ENCODE peak calls at places on chromosomes 16 and 17, in five cellular contexts. O is OCI-LY7, W is MM.1S, E is AG10803, J is upper lobe of left lung. N is an unnamed sample.

GRCh38 chr17:32725697-32726096 is 151.2 kb downstream of the MYO1D start:
- DNase-seq in O (no peak), E (no peak), J (no peak), W (no peak), N (no peak)

GRCh38 chr17:6327007-6327406 is 107.9 kb downstream of the AIPL1 start:
- DNase-seq in O (peak), E (no peak), J (no peak), W (no peak), N (no peak)

GRCh38 chr17:28955408-28955807 is 4.1 kb upstream of the PHF12 start:
- DNase-seq in E (no peak), W (no peak), O (no peak), J (no peak), N (peak)

GRCh38 chr17:2238432-2239169 is 65.0 kb downstream of the SMG6 start:
- DNase-seq in J (no peak), W (peak), O (peak), E (no peak), N (peak)

GRCh38 chr17:65055708-65056638 is 567 bp downstream of the GNA13 start:
- DNase-seq in J (peak), E (peak), W (peak), O (peak), N (peak)

GRCh38 chr17:79562117-79562805 is 48.6 kb downstream of the RBFOX3 start:
- DNase-seq in O (no peak), W (no peak), J (no peak), E (no peak), N (no peak)

GRCh38 chr17:73998246-73999220 is 204.9 kb upstream of the RPL38 start:
- DNase-seq in E (no peak), O (peak), W (peak), J (no peak), N (peak)

GRCh38 chr17:49450735-49451134 is 36.1 kb upstream of the PHB1 start:
- DNase-seq in J (no peak), E (peak), O (peak), W (no peak), N (no peak)

GRCh38 chr16:12340151-12340733 is 363.7 kb downstream of the SNX29 start:
- DNase-seq in E (peak), W (peak), O (peak), J (no peak), N (peak)

GRCh38 chr16:4042581-4042980 is 73.7 kb downstream of the ADCY9 start:
- DNase-seq in W (no peak), E (no peak), O (no peak), J (no peak), N (no peak)

GRCh38 chr17:28204751-28205150 is 114.2 kb upstream of the TMEM97 start:
- DNase-seq in E (peak), J (no peak), O (no peak), W (no peak), N (no peak)

GRCh38 chr17:16003841-16004240 is 4.2 kb downstream of the TTC19 start:
- DNase-seq in E (no peak), J (no peak), O (no peak), W (no peak), N (no peak)

GRCh38 chr17:74125160-74125559 is 78.3 kb upstream of the RPL38 start:
- DNase-seq in W (no peak), E (no peak), J (no peak), O (no peak), N (no peak)

GRCh38 chr16:67428146-67428731 is 2.7 kb upstream of the HSD11B2 start:
- DNase-seq in W (peak), J (no peak), E (peak), O (peak), N (peak)

GRCh38 chr17:8409966-8410881 is 12.6 kb upstream of the RNF222 start:
- DNase-seq in W (peak), O (peak), J (no peak), E (peak), N (peak)

GRCh38 chr17:79509496-79509895 is 101.4 kb downstream of the RBFOX3 start:
- DNase-seq in J (no peak), O (no peak), E (no peak), W (no peak), N (no peak)

GRCh38 chr17:37430051-37430591 is 23.4 kb downstream of the TADA2A start:
- DNase-seq in E (peak), J (no peak), W (no peak), O (no peak), N (peak)

GRCh38 chr16:23158114-23158513 is 8.9 kb upstream of the USP31 start:
- DNase-seq in E (no peak), O (no peak), W (no peak), J (no peak), N (no peak)

GRCh38 chr16:23156946-23157460 is 7.8 kb upstream of the USP31 start:
- DNase-seq in O (peak), W (peak), J (no peak), E (no peak), N (no peak)

GRCh38 chr16:23152386-23153178 is 3.3 kb upstream of the USP31 start:
- DNase-seq in W (no peak), E (no peak), J (no peak), O (no peak), N (no peak)

GRCh38 chr16:23156110-23156509 is 6.9 kb upstream of the USP31 start:
- DNase-seq in E (no peak), W (no peak), J (no peak), O (no peak), N (no peak)

GRCh38 chr16:23155445-23156049 is 6.3 kb upstream of the USP31 start:
- DNase-seq in E (peak), J (no peak), O (peak), W (no peak), N (no peak)
- TF ChIP-seq CTCF in E (peak), J (no peak), O (peak), W (no peak), N (no peak)

DNA sequence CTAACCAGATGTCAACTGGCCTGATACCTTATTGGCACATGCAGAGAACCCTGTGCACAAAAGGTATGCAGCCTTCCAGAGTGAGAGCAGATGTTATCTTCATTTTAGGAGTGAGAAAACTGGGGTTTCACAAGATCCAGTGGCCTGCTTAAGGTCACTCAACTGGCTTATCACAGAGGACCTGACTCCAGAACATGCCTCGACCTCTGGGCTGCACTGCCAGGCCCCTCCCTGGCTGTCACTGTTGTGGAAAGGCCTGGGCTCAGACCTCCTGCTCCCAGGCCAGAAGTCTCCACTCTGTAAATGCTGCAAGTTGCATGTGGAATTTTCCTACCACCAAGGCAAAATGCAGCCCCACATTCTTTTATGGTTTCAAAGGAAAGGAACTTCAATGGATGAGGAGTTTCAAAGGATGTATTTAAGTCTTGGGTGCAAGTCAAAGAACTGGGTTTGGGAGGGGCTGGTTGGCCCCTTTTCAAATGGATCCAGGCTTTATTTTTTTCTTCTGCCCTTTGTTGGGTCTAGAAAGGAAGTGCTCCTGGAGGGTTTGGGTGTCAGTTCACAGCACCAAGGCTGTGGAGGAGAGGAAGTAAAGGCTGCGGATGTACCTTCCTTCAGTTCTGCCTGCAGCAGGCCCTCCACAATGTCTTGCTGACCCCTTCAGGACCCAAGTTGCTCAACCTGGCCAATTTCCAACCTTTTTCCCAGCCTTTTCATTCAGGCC is 30.4 kb upstream of the SMPD3 start:
- DNase-seq in E (no peak), O (no peak), J (no peak), W (no peak), N (no peak)
- TF ChIP-seq CTCF in E (no peak), O (no peak), J (no peak), W (no peak), N (no peak)

GRCh38 chr17:72952220-72952619 is 140.3 kb downstream of the SLC39A11 start:
- DNase-seq in J (peak), O (no peak), W (no peak), E (no peak), N (no peak)
- TF ChIP-seq CTCF in J (no peak), O (no peak), W (no peak), E (no peak), N (no peak)

GRCh38 chr17:30990458-30990857 is 19.6 kb downstream of the RNF135 start:
- DNase-seq in O (no peak), J (no peak), W (no peak), E (no peak), N (no peak)

GRCh38 chr17:30995347-30995746 is 24.5 kb downstream of the RNF135 start:
- DNase-seq in O (no peak), E (no peak), W (no peak), J (no peak), N (no peak)

GRCh38 chr17:30997270-30997669 is 26.4 kb downstream of the RNF135 start:
- DNase-seq in O (no peak), J (no peak), E (no peak), W (no peak), N (no peak)

GRCh38 chr17:30996481-30996880 is 25.6 kb downstream of the RNF135 start:
- DNase-seq in J (no peak), E (no peak), W (no peak), O (no peak), N (no peak)

GRCh38 chr17:30992551-30992950 is 21.7 kb downstream of the RNF135 start:
- DNase-seq in W (no peak), J (no peak), E (no peak), O (no peak), N (no peak)
- TF ChIP-seq CTCF in W (no peak), J (no peak), E (no peak), O (peak), N (no peak)

DNA sequence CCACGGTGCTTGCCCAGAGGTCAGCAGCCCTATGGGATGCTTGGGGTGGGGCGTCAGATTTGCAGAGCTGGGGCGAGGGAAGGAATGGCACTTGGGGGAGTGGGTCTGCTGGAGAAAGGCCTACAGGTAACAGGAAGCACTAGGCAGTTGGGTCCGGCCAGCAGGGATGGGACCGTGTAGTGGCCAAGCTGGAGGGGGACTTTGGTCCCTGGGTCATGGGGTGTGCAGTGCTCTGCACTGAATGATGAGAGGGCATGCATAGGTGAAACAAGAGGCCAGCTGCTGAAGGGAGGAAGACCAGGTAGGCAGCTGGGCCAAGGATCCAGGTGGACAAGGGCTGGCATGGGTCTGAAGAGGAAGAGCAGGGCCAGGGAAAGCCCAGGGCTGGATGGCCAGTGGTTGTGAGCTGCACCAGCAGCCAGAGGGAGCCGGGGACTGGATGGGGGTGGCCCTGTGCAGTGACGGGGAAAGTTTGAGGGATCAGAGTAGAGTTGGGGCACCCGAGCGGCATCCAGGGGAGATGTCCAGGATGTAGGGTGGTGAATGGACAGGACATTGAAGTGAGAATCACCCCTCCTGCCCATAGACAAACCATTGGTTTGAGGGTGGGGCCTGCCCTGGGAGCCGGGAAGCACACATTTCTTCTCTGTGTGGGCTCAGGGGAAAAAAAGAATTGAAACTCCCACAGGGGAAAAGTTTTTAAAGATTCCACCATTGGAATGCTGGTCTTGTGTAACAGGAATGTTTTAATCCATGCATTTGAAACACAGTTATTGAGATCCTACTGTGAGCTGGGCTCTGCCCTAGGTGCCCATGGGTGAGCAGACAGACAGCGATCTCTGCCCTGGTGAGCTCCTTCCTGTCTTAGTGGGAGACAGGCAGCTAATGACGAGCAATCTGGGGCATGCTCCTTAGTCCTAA is 25.1 kb downstream of the RAI1 start:
- DNase-seq in O (no peak), J (no peak), E (peak), W (no peak), N (no peak)
- TF ChIP-seq CTCF in O (no peak), J (no peak), E (no peak), W (no peak), N (no peak)

DNA sequence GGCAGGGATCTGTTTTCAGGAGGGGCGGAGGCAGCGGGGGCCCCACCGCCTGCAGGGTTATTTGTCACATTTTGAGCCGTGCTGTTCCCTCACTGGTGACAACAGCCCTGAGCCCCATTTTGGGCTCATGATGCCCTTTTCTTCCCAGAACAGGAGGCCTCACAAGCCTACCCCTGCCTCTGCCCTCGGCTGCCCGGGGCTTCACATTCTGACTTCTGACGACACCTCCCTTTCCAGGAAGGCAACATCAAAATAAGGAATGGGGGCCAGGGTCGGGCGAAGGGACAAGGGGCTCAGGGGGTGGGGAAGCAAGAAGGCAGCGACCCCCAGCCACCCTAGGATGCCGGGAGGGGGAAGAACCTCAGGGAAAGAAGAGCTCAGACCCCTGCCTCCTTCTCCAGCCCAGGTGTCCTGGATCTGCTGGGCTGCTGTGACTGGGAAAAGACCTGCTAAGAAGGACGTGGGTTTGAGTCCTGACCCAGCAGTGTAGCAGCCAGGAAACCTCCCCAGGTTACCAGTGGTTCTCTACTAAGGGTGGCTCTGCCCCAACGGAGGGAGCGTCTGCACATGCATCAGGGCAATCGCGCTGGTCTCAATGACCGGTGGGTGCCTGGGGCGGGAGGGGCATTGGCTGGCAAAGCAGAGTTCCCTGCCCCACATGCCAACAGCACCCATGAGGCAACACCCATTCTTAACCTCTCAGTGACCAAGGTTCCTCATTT is 2.4 kb upstream of the CD79B start:
- DNase-seq in E (no peak), J (no peak), O (no peak), W (no peak), N (no peak)
- TF ChIP-seq CTCF in E (no peak), J (no peak), O (no peak), W (no peak), N (no peak)